ENCODE peak calls at places on chromosomes 5 and 9, in five cellular contexts. One of them, this sample, is unnamed.

GRCh38 chr5:16983022-16983639 is 47.0 kb upstream of the MYO10 start:
- DNase-seq in tibial artery: no peak
- DNase-seq in psoas muscle: no peak
- DNase-seq in cardiac muscle cell: no peak
- DNase-seq in naive thymus-derived CD4-positive, alpha-beta T cell: no peak
- DNase-seq in this sample: no peak

GRCh38 chr9:114895605-114896004 is 34.8 kb downstream of the TNFSF8 start:
- DNase-seq in naive thymus-derived CD4-positive, alpha-beta T cell: no peak
- DNase-seq in tibial artery: no peak
- DNase-seq in psoas muscle: no peak
- DNase-seq in cardiac muscle cell: no peak
- DNase-seq in this sample: no peak

GRCh38 chr9:83166369-83166768 is 103.4 kb upstream of the RASEF start:
- DNase-seq in tibial artery: no peak
- DNase-seq in naive thymus-derived CD4-positive, alpha-beta T cell: no peak
- DNase-seq in cardiac muscle cell: peak; percentile 19
- DNase-seq in psoas muscle: no peak
- DNase-seq in this sample: no peak

GRCh38 chr9:84970432-84970831 is 300.9 kb downstream of the NTRK2 start:
- DNase-seq in naive thymus-derived CD4-positive, alpha-beta T cell: no peak
- DNase-seq in cardiac muscle cell: no peak
- DNase-seq in tibial artery: no peak
- DNase-seq in psoas muscle: no peak
- DNase-seq in this sample: no peak

GRCh38 chr5:125367702-125368101 is 621.3 kb upstream of the ZNF608 start:
- DNase-seq in psoas muscle: no peak
- DNase-seq in naive thymus-derived CD4-positive, alpha-beta T cell: no peak
- DNase-seq in tibial artery: no peak
- DNase-seq in cardiac muscle cell: no peak
- DNase-seq in this sample: no peak

GRCh38 chr5:43396762-43397304 is 15.4 kb downstream of the CCL28 start:
- DNase-seq in cardiac muscle cell: no peak
- DNase-seq in naive thymus-derived CD4-positive, alpha-beta T cell: peak; percentile 72
- DNase-seq in tibial artery: peak; percentile 24
- DNase-seq in psoas muscle: peak; percentile 27
- DNase-seq in this sample: no peak

GRCh38 chr5:82467006-82467561 is 188.9 kb upstream of the RPS23 start:
- DNase-seq in cardiac muscle cell: no peak
- DNase-seq in naive thymus-derived CD4-positive, alpha-beta T cell: no peak
- DNase-seq in psoas muscle: peak; percentile 43
- DNase-seq in tibial artery: peak; percentile 46
- DNase-seq in this sample: no peak

GRCh38 chr5:116157902-116158301 is 73.1 kb downstream of the COMMD10 start:
- DNase-seq in naive thymus-derived CD4-positive, alpha-beta T cell: no peak
- DNase-seq in psoas muscle: no peak
- DNase-seq in cardiac muscle cell: no peak
- DNase-seq in tibial artery: no peak
- DNase-seq in this sample: no peak

GRCh38 chr5:105230516-105230915 is 1667.9 kb upstream of the NUDT12 start:
- DNase-seq in naive thymus-derived CD4-positive, alpha-beta T cell: no peak
- DNase-seq in tibial artery: no peak
- DNase-seq in psoas muscle: no peak
- DNase-seq in cardiac muscle cell: no peak
- DNase-seq in this sample: no peak

GRCh38 chr5:170805666-170806065 is 22.1 kb downstream of the GABRP start:
- DNase-seq in naive thymus-derived CD4-positive, alpha-beta T cell: no peak
- DNase-seq in cardiac muscle cell: no peak
- DNase-seq in tibial artery: no peak
- DNase-seq in psoas muscle: no peak
- DNase-seq in this sample: no peak

GRCh38 chr9:111983484-111983908 is 86.9 kb downstream of the UGCG start:
- DNase-seq in naive thymus-derived CD4-positive, alpha-beta T cell: no peak
- DNase-seq in tibial artery: no peak
- DNase-seq in cardiac muscle cell: no peak
- DNase-seq in psoas muscle: no peak
- DNase-seq in this sample: no peak

GRCh38 chr9:34085581-34086500 is 37.2 kb upstream of the UBAP2 start:
- DNase-seq in tibial artery: peak; percentile 33
- DNase-seq in psoas muscle: peak; percentile 17
- DNase-seq in cardiac muscle cell: no peak
- DNase-seq in naive thymus-derived CD4-positive, alpha-beta T cell: no peak
- DNase-seq in this sample: no peak

GRCh38 chr9:4686112-4686511 is 6.7 kb downstream of the CDC37L1 start:
- DNase-seq in naive thymus-derived CD4-positive, alpha-beta T cell: no peak
- DNase-seq in cardiac muscle cell: no peak
- DNase-seq in psoas muscle: no peak
- DNase-seq in tibial artery: no peak
- DNase-seq in this sample: no peak

GRCh38 chr5:115766608-115767007 is 49.9 kb downstream of the CDO1 start:
- DNase-seq in cardiac muscle cell: no peak
- DNase-seq in psoas muscle: no peak
- DNase-seq in naive thymus-derived CD4-positive, alpha-beta T cell: no peak
- DNase-seq in tibial artery: no peak
- DNase-seq in this sample: no peak

GRCh38 chr9:81902601-81903000 is 25.6 kb upstream of the SPATA31D4 start:
- DNase-seq in naive thymus-derived CD4-positive, alpha-beta T cell: no peak
- DNase-seq in tibial artery: no peak
- DNase-seq in cardiac muscle cell: no peak
- DNase-seq in psoas muscle: no peak
- DNase-seq in this sample: no peak

GRCh38 chr9:132996526-132996925 is 18.0 kb downstream of the GFI1B start:
- DNase-seq in cardiac muscle cell: no peak
- DNase-seq in naive thymus-derived CD4-positive, alpha-beta T cell: no peak
- DNase-seq in tibial artery: peak; percentile 0
- DNase-seq in psoas muscle: no peak
- DNase-seq in this sample: no peak

GRCh38 chr5:134525687-134526482 is 415 bp downstream of the JADE2 start:
- DNase-seq in psoas muscle: peak; percentile 77
- DNase-seq in naive thymus-derived CD4-positive, alpha-beta T cell: peak; percentile 71
- DNase-seq in cardiac muscle cell: peak; percentile 84
- DNase-seq in tibial artery: peak; percentile 84
- DNase-seq in this sample: peak; percentile 75

GRCh38 chr9:131436386-131436785 is 42.5 kb downstream of the PRRC2B start:
- DNase-seq in cardiac muscle cell: no peak
- DNase-seq in psoas muscle: no peak
- DNase-seq in naive thymus-derived CD4-positive, alpha-beta T cell: no peak
- DNase-seq in tibial artery: no peak
- DNase-seq in this sample: no peak

GRCh38 chr9:26391036-26391435 is 501.6 kb downstream of the CAAP1 start:
- DNase-seq in tibial artery: no peak
- DNase-seq in naive thymus-derived CD4-positive, alpha-beta T cell: no peak
- DNase-seq in psoas muscle: no peak
- DNase-seq in cardiac muscle cell: no peak
- DNase-seq in this sample: no peak

GRCh38 chr5:61474746-61475145 is 142.7 kb downstream of the ZSWIM6 start:
- DNase-seq in psoas muscle: no peak
- DNase-seq in cardiac muscle cell: no peak
- DNase-seq in naive thymus-derived CD4-positive, alpha-beta T cell: no peak
- DNase-seq in tibial artery: no peak
- DNase-seq in this sample: no peak

GRCh38 chr5:42642006-42642405 is 114.6 kb upstream of the CCDC152 start:
- DNase-seq in cardiac muscle cell: no peak
- DNase-seq in psoas muscle: no peak
- DNase-seq in tibial artery: no peak
- DNase-seq in naive thymus-derived CD4-positive, alpha-beta T cell: no peak
- DNase-seq in this sample: no peak

GRCh38 chr5:55821731-55822512 is 29.2 kb upstream of the IL31RA start:
- DNase-seq in tibial artery: no peak
- DNase-seq in psoas muscle: peak; percentile 15
- DNase-seq in cardiac muscle cell: peak; percentile 34
- DNase-seq in naive thymus-derived CD4-positive, alpha-beta T cell: no peak
- DNase-seq in this sample: no peak

GRCh38 chr9:123336959-123337358 is 19.0 kb upstream of the CRB2 start:
- DNase-seq in tibial artery: no peak
- DNase-seq in cardiac muscle cell: no peak
- DNase-seq in psoas muscle: no peak
- DNase-seq in naive thymus-derived CD4-positive, alpha-beta T cell: no peak
- DNase-seq in this sample: no peak

GRCh38 chr9:123337971-123338370 is 18.0 kb upstream of the CRB2 start:
- DNase-seq in tibial artery: no peak
- DNase-seq in naive thymus-derived CD4-positive, alpha-beta T cell: no peak
- DNase-seq in cardiac muscle cell: no peak
- DNase-seq in psoas muscle: no peak
- DNase-seq in this sample: no peak

GRCh38 chr9:123342247-123342646 is 13.8 kb upstream of the CRB2 start:
- DNase-seq in tibial artery: no peak
- DNase-seq in naive thymus-derived CD4-positive, alpha-beta T cell: no peak
- DNase-seq in cardiac muscle cell: no peak
- DNase-seq in psoas muscle: no peak
- DNase-seq in this sample: no peak

GRCh38 chr9:123338710-123339665 is 17.0 kb upstream of the CRB2 start:
- DNase-seq in naive thymus-derived CD4-positive, alpha-beta T cell: peak; percentile 43
- DNase-seq in tibial artery: no peak
- DNase-seq in psoas muscle: no peak
- DNase-seq in cardiac muscle cell: no peak
- DNase-seq in this sample: no peak

DNA sequence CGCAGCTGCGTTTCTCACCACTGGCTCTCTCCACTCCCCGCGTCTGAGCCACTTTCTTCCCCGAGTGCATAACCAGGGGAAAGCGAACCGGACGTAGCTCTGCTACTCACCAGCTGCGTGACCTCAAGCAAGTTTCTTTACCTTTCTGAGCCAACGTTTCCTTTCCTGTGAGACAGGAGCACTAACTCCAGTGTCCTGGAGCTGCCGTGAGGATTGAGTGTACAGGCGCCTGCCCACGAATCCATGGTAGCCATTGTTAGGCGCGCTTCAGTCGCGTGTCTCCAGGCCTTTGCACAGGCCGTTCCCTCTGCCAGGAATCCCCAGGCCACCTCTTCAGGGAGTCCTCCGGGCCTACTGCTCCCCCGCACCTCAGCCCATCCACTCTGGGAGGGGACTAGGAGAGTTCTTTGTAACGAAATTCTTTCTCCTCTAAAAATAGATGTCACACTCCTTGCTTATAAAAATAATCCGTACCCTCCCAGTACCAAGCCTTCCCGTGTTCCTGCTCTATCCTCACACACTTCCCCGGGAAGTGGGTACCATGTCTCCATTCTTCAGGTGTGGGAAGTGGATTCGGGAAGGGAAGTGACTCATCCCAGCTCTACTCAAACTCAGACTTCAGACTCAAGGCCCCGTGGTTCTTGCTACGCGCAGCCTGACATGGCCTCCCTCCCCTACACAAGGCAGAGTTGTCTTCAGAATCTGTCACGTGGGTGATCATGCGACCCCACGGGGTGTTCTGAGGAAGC is 16.2 kb upstream of the CRB2 start:
- DNase-seq in psoas muscle: no peak
- DNase-seq in tibial artery: no peak
- DNase-seq in cardiac muscle cell: no peak
- DNase-seq in naive thymus-derived CD4-positive, alpha-beta T cell: peak; percentile 30
- DNase-seq in this sample: no peak
- H3K4me1 ChIP-seq in psoas muscle: no peaks in the 10 kb centered on the region
- H3K4me1 ChIP-seq in tibial artery: no peaks in the 10 kb centered on the region
- H3K4me1 ChIP-seq in cardiac muscle cell: peaks cover 28% of the 10 kb centered on the region
- H3K4me1 ChIP-seq in naive thymus-derived CD4-positive, alpha-beta T cell: peaks cover 22% of the 10 kb centered on the region
- H3K4me1 ChIP-seq in this sample: peaks cover 13% of the 10 kb centered on the region

GRCh38 chr5:65065112-65065511 is 296.4 kb downstream of the CWC27 start:
- DNase-seq in psoas muscle: no peak
- DNase-seq in tibial artery: no peak
- DNase-seq in naive thymus-derived CD4-positive, alpha-beta T cell: no peak
- DNase-seq in cardiac muscle cell: no peak
- DNase-seq in this sample: no peak

GRCh38 chr5:65059681-65060598 is 291.2 kb downstream of the CWC27 start:
- DNase-seq in psoas muscle: no peak
- DNase-seq in cardiac muscle cell: no peak
- DNase-seq in tibial artery: no peak
- DNase-seq in naive thymus-derived CD4-positive, alpha-beta T cell: no peak
- DNase-seq in this sample: no peak

GRCh38 chr5:65062684-65063083 is 294.0 kb downstream of the CWC27 start:
- DNase-seq in psoas muscle: peak; percentile 22
- DNase-seq in tibial artery: peak; percentile 78
- DNase-seq in naive thymus-derived CD4-positive, alpha-beta T cell: no peak
- DNase-seq in cardiac muscle cell: no peak
- DNase-seq in this sample: no peak

GRCh38 chr5:65061974-65062353 is 293.2 kb downstream of the CWC27 start:
- DNase-seq in naive thymus-derived CD4-positive, alpha-beta T cell: no peak
- DNase-seq in tibial artery: no peak
- DNase-seq in psoas muscle: no peak
- DNase-seq in cardiac muscle cell: no peak
- DNase-seq in this sample: no peak

DNA sequence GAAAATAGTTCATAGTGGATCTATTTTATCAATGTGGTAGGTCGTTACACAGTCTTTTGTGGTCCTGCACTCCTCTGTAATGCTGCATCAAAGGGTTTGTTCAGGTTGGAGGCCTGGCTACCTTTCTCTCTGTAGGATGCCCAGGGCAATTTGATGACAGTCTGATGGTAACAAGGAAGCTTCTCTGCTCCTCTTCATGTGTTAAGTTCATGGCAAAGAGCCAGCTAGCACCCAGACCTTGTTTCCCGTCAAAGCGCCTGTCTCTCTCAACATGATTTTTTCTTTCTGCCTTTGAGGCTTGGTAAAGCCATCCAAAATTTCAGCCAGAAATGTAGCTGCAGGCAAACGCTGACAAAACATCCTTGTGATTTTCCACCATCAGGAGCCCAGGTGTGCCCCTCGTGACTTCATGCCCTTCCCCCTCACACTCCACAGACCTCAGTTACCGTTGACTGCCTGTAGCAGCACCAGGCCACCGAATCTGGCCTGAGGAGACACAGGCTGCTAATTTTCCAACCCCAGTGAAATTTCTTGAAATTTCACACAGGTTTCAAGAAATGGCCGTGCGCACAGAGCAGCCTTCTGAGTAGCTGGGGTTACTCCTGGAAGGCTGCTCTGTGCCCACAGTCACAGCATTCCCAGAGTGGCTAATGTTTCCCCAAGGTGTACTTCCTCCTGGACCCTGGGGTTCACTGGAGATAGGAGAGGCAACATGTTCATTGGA is 292.7 kb downstream of the CWC27 start:
- DNase-seq in tibial artery: no peak
- DNase-seq in naive thymus-derived CD4-positive, alpha-beta T cell: no peak
- DNase-seq in cardiac muscle cell: no peak
- DNase-seq in psoas muscle: no peak
- DNase-seq in this sample: no peak
- H3K4me3 ChIP-seq in tibial artery: no peak overlapping the region
- H3K4me3 ChIP-seq in naive thymus-derived CD4-positive, alpha-beta T cell: no peak overlapping the region
- H3K4me3 ChIP-seq in cardiac muscle cell: no peak overlapping the region
- H3K4me3 ChIP-seq in psoas muscle: no peak overlapping the region
- H3K4me3 ChIP-seq in this sample: no peak overlapping the region

DNA sequence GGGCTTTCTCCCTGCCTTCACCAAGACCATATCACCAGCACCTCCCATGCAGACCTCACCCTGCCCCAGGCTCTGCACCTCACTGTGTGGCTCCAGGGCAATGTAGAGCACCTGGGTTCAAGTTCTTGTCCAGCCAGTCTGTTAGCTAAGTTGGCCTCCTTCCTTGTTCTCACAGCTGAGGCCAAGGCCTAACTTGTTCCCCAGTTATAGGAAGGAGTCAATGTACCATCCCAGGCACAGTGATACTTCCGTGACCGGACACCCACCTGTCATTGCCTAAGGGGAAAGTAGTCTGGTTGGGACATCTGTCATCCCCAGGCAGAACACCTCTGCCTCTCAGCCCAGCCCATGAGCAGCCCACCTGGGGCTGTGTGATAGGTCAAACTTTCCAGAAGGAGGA is 14.4 kb upstream of the ARAP3 start:
- DNase-seq in psoas muscle: no peak
- DNase-seq in cardiac muscle cell: no peak
- DNase-seq in naive thymus-derived CD4-positive, alpha-beta T cell: no peak
- DNase-seq in tibial artery: no peak
- DNase-seq in this sample: no peak
- H3K27me3 ChIP-seq in psoas muscle: peaks cover 47% of the 10 kb centered on the region
- H3K27me3 ChIP-seq in cardiac muscle cell: peaks cover 58% of the 10 kb centered on the region
- H3K27me3 ChIP-seq in naive thymus-derived CD4-positive, alpha-beta T cell: no peaks in the 10 kb centered on the region
- H3K27me3 ChIP-seq in tibial artery: peaks cover 78% of the 10 kb centered on the region
- H3K27me3 ChIP-seq in this sample: peaks cover 8% of the 10 kb centered on the region

GRCh38 chr9:87714819-87715218 is 11.1 kb upstream of the CTSL start:
- DNase-seq in tibial artery: peak; percentile 62
- DNase-seq in cardiac muscle cell: no peak
- DNase-seq in naive thymus-derived CD4-positive, alpha-beta T cell: no peak
- DNase-seq in psoas muscle: no peak
- DNase-seq in this sample: no peak
- H3K4me1 ChIP-seq in tibial artery: no peaks in the 10 kb centered on the region
- H3K4me1 ChIP-seq in cardiac muscle cell: no peaks in the 10 kb centered on the region
- H3K4me1 ChIP-seq in naive thymus-derived CD4-positive, alpha-beta T cell: peaks cover 8% of the 10 kb centered on the region
- H3K4me1 ChIP-seq in psoas muscle: peaks cover 13% of the 10 kb centered on the region
- H3K4me1 ChIP-seq in this sample: peaks cover 18% of the 10 kb centered on the region